ENCODE peak calls at places on chromosomes 12 and 14, in six cellular contexts. Z is GM13977; S is NCI-H460; P is NCI-H69; I is amniotic stem cell; L is stimulated activated naive CD4-positive, alpha-beta T cell. W is an unnamed sample.

GRCh38 chr12:75900781-75901254 is 130.8 kb downstream of the PHLDA1 start:
- DNase-seq in S (no peak), I (no peak), L (no peak), P (peak; percentile 73), Z (no peak), W (no peak)

GRCh38 chr14:39006721-39007410 is 96.2 kb downstream of the SEC23A start:
- DNase-seq in Z (no peak), S (no peak), I (no peak), L (no peak), P (no peak), W (no peak)

GRCh38 chr12:28313631-28314030 is 123.4 kb downstream of the CCDC91 start:
- DNase-seq in Z (no peak), S (no peak), P (no peak), L (no peak), I (no peak), W (peak; percentile 1)

GRCh38 chr14:61565181-61565580 is 130.1 kb upstream of the HIF1A start:
- DNase-seq in Z (no peak), L (no peak), I (no peak), S (no peak), P (no peak), W (no peak)

GRCh38 chr12:70535896-70536374 is 101.3 kb downstream of the PTPRB start:
- DNase-seq in I (no peak), P (no peak), S (no peak), Z (no peak), L (no peak), W (no peak)

GRCh38 chr12:130754234-130755001 is 38.3 kb upstream of the RIMBP2 start:
- DNase-seq in S (no peak), Z (no peak), P (peak; percentile 80), L (no peak), I (no peak), W (no peak)

GRCh38 chr12:106170285-106170684 is 31.5 kb upstream of the NUAK1 start:
- DNase-seq in I (peak; percentile 51), P (peak; percentile 23), L (no peak), S (no peak), Z (no peak), W (no peak)

GRCh38 chr14:83607682-83608081 is 1922.3 kb upstream of the FLRT2 start:
- DNase-seq in S (no peak), Z (no peak), I (no peak), P (no peak), L (no peak), W (no peak)

GRCh38 chr12:119447618-119448017 is 113.1 kb downstream of the CCDC60 start:
- DNase-seq in S (no peak), P (peak; percentile 51), I (no peak), Z (no peak), L (no peak), W (no peak)

GRCh38 chr14:21072781-21073339 is 2.8 kb downstream of the ARHGEF40 start:
- DNase-seq in Z (peak; percentile 23), I (no peak), L (no peak), P (no peak), S (no peak), W (no peak)